ENCODE peak calls at places on chromosomes 3 and 15, in six cellular contexts. H, T, O, L, U and V are unnamed samples.

GRCh38 chr3:150098621-150099020 is 127.9 kb upstream of the PFN2 start:
- DNase-seq in H (no peak), T (no peak), O (no peak), L (no peak), U (no peak), V (no peak)

GRCh38 chr3:146589899-146590508 is 15.1 kb downstream of the PLSCR5 start:
- DNase-seq in H (no peak), T (peak), O (no peak), L (peak), U (peak), V (peak)

GRCh38 chr3:49593046-49593445 is 38.8 kb downstream of the BSN start:
- DNase-seq in H (no peak), T (peak), O (no peak), L (no peak), U (no peak), V (no peak)

GRCh38 chr15:91490211-91490610 is 363.3 kb upstream of the SLCO3A1 start:
- DNase-seq in H (no peak), T (no peak), O (no peak), L (no peak), U (no peak), V (no peak)

GRCh38 chr3:143070977-143071551 is 48.5 kb upstream of the CHST2 start:
- DNase-seq in H (no peak), T (peak), O (peak), L (peak), U (no peak), V (no peak)

GRCh38 chr3:172156309-172156998 is 117.1 kb downstream of the FNDC3B start:
- DNase-seq in H (no peak), T (no peak), O (peak), L (no peak), U (no peak), V (peak)

GRCh38 chr3:40557558-40558161 is 32.9 kb downstream of the ZNF621 start:
- DNase-seq in H (no peak), T (no peak), O (no peak), L (no peak), U (no peak), V (no peak)

GRCh38 chr15:29343229-29343628 is 73.6 kb upstream of the NSMCE3 start:
- DNase-seq in H (no peak), T (no peak), O (peak), L (no peak), U (no peak), V (no peak)

GRCh38 chr15:88623061-88623460 is 1.9 kb downstream of the AEN start:
- DNase-seq in H (no peak), T (peak), O (no peak), L (peak), U (no peak), V (no peak)

GRCh38 chr15:76866716-76867321 is 38.3 kb downstream of the SCAPER start:
- DNase-seq in H (no peak), T (peak), O (no peak), L (peak), U (peak), V (peak)